ENCODE peak calls at places on chromosomes 6 and 20, in eight cellular contexts. Z, L, G, B, T, C, X and M are unnamed samples.

GRCh38 chr6:63436356-63436755 is 116.6 kb upstream of the LGSN start:
- DNase-seq in Z (no peak), L (no peak), G (no peak), B (no peak), T (no peak), C (no peak), X (no peak), M (no peak)

GRCh38 chr6:40390144-40390800 is 196.9 kb downstream of the LRFN2 start:
- DNase-seq in Z (no peak), L (no peak), G (no peak), B (no peak), T (no peak), C (peak), X (no peak), M (no peak)

GRCh38 chr20:36117638-36118037 is 36.9 kb upstream of the EPB41L1 start:
- DNase-seq in Z (no peak), L (no peak), G (no peak), B (no peak), T (no peak), C (no peak), X (no peak), M (no peak)

GRCh38 chr20:43736588-43737091 is 9.8 kb upstream of the GTSF1L start:
- DNase-seq in Z (no peak), L (no peak), G (no peak), B (no peak), T (peak), C (no peak), X (no peak), M (peak)

GRCh38 chr20:41714030-41714429 is 95.9 kb upstream of the CHD6 start:
- DNase-seq in Z (no peak), L (no peak), G (no peak), B (no peak), T (no peak), C (no peak), X (no peak), M (no peak)

GRCh38 chr6:37209461-37210205 is 39.7 kb downstream of the PIM1 start:
- DNase-seq in Z (no peak), L (no peak), G (no peak), B (no peak), T (no peak), C (peak), X (no peak), M (no peak)

GRCh38 chr20:50445367-50446151 is 64.6 kb upstream of the PTPN1 start:
- DNase-seq in Z (no peak), L (no peak), G (no peak), B (no peak), T (no peak), C (no peak), X (no peak), M (no peak)

GRCh38 chr6:36927691-36928546 is 26.6 kb upstream of the PI16 start:
- DNase-seq in Z (no peak), L (no peak), G (no peak), B (no peak), T (no peak), C (no peak), X (peak), M (peak)

GRCh38 chr6:20208687-20209378 is 3.4 kb downstream of the MBOAT1 start:
- DNase-seq in Z (no peak), L (no peak), G (no peak), B (no peak), T (no peak), C (no peak), X (no peak), M (no peak)

GRCh38 chr6:23420659-23421350 is 705.2 kb upstream of the NRSN1 start:
- DNase-seq in Z (no peak), L (no peak), G (no peak), B (no peak), T (no peak), C (no peak), X (no peak), M (no peak)

GRCh38 chr6:119686240-119686639 is 336.7 kb upstream of the MAN1A1 start:
- DNase-seq in Z (no peak), L (no peak), G (no peak), B (no peak), T (no peak), C (no peak), X (no peak), M (no peak)

GRCh38 chr6:166671434-166672061 is 44.5 kb upstream of the RPS6KA2 start:
- DNase-seq in Z (peak), L (no peak), G (no peak), B (peak), T (no peak), C (no peak), X (peak), M (no peak)

GRCh38 chr20:22207280-22207679 is 377.1 kb downstream of the FOXA2 start:
- DNase-seq in Z (no peak), L (no peak), G (no peak), B (no peak), T (no peak), C (no peak), X (no peak), M (no peak)

GRCh38 chr6:101195581-101195980 is 197.9 kb upstream of the GRIK2 start:
- DNase-seq in Z (no peak), L (no peak), G (no peak), B (no peak), T (no peak), C (no peak), X (no peak), M (peak)

GRCh38 chr20:41830702-41831101 is 212.5 kb upstream of the CHD6 start:
- DNase-seq in Z (no peak), L (no peak), G (no peak), B (no peak), T (no peak), C (no peak), X (no peak), M (no peak)

GRCh38 chr20:708956-709355 is 33.4 kb upstream of the SCRT2 start:
- DNase-seq in Z (no peak), L (no peak), G (no peak), B (no peak), T (no peak), C (no peak), X (no peak), M (no peak)

GRCh38 chr6:26249709-26249958 is 115.4 kb upstream of the BTN3A2 start:
- DNase-seq in Z (no peak), L (no peak), G (no peak), B (no peak), T (peak), C (no peak), X (no peak), M (no peak)

GRCh38 chr6:20237677-20238460 is 25.6 kb upstream of the MBOAT1 start:
- DNase-seq in Z (no peak), L (no peak), G (no peak), B (no peak), T (no peak), C (no peak), X (no peak), M (no peak)

GRCh38 chr6:113651920-113652319 is 205.2 kb upstream of the MARCKS start:
- DNase-seq in Z (no peak), L (no peak), G (no peak), B (no peak), T (no peak), C (no peak), X (no peak), M (no peak)
- TF ChIP-seq POLR2A in Z (no peak), L (no peak), G (no peak), B (no peak), T (no peak), C (no peak), X (no peak), M (no peak)

DNA sequence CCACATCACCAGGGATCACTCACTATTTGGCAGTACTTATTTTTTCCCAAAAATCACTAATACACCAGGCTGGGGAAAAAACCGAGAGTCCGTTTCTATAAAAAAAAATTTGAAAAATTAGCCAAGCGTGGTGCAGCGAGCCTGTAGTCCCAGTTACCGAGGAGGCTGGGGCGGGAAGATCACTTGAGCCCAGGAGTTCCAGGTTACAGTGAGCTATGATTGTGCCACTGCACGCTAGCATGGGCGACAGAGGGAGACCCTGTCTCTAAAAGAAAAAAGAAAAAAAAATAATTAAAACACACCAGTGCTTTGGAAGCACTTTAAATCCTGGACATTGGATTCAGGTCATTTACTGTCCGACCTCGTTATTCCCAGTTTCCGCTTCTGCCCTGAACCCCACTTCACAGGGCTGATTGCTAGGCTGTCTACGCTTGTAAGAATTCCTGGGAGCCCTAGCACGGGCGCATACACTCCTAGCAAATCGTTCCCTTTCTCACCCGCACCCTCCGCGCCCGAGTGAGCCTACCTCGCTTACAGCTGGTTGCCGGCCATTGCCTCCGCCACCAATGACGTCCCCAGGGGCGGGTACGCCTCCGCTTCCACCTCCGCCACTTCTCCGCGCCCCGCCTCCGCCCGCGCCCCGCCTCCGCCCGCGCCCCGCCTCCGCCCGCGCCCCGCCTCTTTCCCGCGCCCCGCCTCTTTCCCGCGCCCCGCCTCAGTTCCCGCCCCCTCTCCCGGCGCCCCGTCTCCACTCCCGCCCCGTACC is at the start of gene TPMT:
- DNase-seq in Z (peak), L (peak), G (peak), B (peak), T (no peak), C (peak), X (peak), M (no peak)
- TF ChIP-seq POLR2A in Z (peak), L (peak), G (peak), B (no peak), T (peak), C (no peak), X (peak), M (peak)

GRCh38 chr20:63846938-63847373 is 14.3 kb upstream of the ABHD16B start:
- DNase-seq in Z (no peak), L (no peak), G (no peak), B (no peak), T (no peak), C (no peak), X (no peak), M (no peak)
- TF ChIP-seq POLR2A in Z (no peak), L (no peak), G (no peak), B (no peak), T (no peak), C (no peak), X (no peak), M (no peak)

DNA sequence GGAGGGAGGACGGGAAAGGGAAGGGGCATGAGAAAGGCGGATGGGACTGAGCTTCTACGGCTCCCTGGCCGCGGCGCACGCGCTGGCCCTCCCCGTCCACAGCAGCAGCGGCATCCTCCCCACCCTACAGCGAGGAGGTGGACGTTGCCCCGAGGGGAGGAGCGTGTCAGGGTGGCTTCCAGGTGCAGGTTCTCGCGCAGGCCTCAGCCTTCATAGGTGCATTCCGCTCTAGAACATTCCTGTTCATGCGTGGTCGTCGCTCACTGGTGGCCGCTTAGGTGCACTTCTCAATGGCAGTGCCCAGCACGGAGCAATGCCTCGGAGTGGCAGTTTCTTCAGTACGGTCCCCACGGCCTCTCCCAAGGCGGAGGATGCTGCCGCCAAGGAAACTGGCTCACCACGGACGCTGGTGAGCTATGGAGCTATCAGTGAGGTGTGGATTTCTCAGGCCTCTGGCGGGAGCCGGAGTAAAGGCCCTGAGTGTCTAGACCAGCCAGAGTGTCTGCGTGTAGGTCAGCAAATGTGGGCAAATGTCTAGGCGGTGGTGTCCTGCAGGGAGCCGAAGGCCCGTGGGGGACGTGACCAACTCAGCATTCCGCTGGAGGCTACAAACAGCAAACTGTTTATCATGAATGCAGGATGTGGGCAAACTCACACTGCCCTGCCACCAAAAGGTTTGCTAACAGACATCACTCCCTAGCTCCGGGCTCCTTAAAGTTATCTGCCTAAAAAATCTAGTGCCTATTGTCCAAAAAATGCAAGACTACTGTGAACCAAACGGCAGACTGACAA is 29.4 kb upstream of the AFDN start:
- DNase-seq in Z (no peak), L (no peak), G (no peak), B (no peak), T (no peak), C (peak), X (no peak), M (no peak)
- TF ChIP-seq POLR2A in Z (no peak), L (no peak), G (no peak), B (no peak), T (no peak), C (no peak), X (no peak), M (no peak)

DNA sequence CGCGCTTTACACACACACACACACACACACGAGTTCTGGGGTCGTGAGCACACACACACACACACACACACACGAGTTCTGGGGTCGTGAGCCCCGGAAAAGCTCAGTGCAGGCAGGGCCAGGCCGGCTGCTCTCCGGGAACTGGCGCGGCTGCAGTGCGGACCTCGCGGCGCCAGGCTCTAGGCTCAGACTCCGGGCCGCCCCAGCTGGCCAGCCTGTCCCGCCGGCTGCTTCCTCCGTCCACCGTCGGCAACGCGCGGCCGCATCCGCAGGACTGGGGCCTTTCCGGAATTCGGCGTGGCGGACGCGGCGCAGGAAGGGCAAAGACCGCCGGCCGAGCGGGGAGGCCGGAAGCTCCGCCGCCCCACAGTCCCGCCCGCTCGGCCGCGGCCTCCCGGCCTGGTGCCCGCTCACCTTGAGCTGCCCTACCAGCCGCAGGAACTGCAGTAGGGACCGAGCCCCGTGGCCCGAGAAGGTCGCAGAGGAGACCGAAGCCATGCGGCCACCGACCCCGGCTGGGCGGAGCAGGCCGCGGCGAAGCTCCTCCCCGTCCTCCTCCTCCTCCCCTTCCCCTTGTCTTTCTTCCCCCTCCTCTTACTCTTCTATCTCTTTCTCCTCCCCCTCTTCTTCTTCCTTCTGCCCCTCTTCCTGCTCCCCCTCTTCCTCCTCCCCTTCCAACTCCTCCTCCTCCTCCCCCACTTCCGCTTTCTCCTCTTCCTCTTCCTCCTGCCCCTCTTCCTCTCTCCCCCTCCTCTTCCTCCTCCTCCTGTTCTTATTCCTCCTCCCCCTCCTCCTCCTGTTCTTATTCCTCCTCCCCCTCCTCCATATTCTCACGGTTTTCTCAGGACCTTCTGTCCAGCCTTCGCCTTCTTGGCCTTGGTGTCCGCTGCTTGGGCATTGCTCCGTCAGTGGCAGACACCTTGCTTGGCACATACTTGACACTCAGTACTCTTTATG is at the start of gene HDDC2:
- DNase-seq in Z (peak), L (peak), G (peak), B (peak), T (no peak), C (peak), X (peak), M (peak)
- TF ChIP-seq POLR2A in Z (peak), L (peak), G (peak), B (no peak), T (peak), C (no peak), X (peak), M (peak)

GRCh38 chr6:15922510-15923307 is 206.2 kb upstream of the MYLIP start:
- DNase-seq in Z (no peak), L (no peak), G (peak), B (no peak), T (no peak), C (no peak), X (no peak), M (no peak)
- TF ChIP-seq POLR2A in Z (no peak), L (no peak), G (no peak), B (no peak), T (no peak), C (no peak), X (no peak), M (no peak)

GRCh38 chr6:96926425-96926824 is 1.9 kb downstream of the KLHL32 start:
- DNase-seq in Z (no peak), L (no peak), G (no peak), B (no peak), T (no peak), C (no peak), X (no peak), M (no peak)

GRCh38 chr6:96923400-96923799 is 1.1 kb upstream of the KLHL32 start:
- DNase-seq in Z (no peak), L (no peak), G (no peak), B (no peak), T (no peak), C (no peak), X (no peak), M (no peak)

GRCh38 chr6:96925290-96925687 is 761 bp downstream of the KLHL32 start:
- DNase-seq in Z (no peak), L (no peak), G (no peak), B (no peak), T (no peak), C (no peak), X (no peak), M (no peak)

GRCh38 chr6:96927660-96928059 is 3.1 kb downstream of the KLHL32 start:
- DNase-seq in Z (no peak), L (no peak), G (no peak), B (no peak), T (no peak), C (no peak), X (no peak), M (no peak)

DNA sequence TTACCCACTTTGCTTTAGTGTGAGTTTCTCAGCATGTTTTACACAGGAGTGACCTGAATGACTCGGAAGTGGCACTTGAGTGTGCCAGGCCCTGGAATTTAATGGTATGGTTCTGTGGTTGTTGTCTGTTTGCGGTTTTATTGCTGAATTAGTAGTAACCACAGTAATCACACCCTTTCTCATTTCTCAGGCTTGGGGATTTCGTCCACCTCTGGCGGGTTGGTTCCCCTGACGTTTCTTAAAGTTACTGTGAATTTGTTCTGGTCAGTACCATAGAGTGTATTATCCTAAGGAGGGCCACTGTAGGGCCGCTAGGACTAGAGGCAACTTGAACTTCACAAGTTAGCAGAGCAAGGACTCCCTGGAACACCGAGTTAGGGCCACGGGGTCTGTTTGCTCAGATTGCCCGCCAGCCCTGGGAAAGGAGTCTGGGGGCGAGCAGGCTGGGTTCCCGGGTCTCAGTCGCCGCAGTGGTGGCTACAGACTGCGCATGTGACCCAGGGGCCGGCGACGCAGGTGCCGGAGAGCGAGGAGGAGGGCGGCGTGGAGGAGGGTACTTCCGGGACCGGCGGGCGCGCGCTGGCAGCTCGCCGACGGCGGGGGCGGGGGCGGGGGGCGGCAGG is 546 bp upstream of the KLHL32 start:
- DNase-seq in Z (no peak), L (no peak), G (no peak), B (no peak), T (no peak), C (no peak), X (no peak), M (no peak)
- TF ChIP-seq POLR2A in Z (no peak), L (peak), G (no peak), B (no peak), T (peak), C (no peak), X (no peak), M (no peak)

GRCh38 chr20:25623736-25624499 is at the start of gene NANP:
- DNase-seq in Z (peak), L (peak), G (peak), B (peak), T (peak), C (peak), X (peak), M (peak)
- TF ChIP-seq POLR2A in Z (peak), L (peak), G (peak), B (peak), T (peak), C (no peak), X (peak), M (peak)